ENCODE peak calls at places on chromosomes 7 and 10, in four cellular contexts. C is stimulated activated CD4-positive, alpha-beta T cell treated with anti-CD3 and anti-CD28 coated beads, Interleukin-2, amount 100 ng/mL, for 48 hours; Q is choroid plexus epithelial cell; P is activated naive CD8-positive, alpha-beta T cell treated with anti-CD3 and anti-CD28 coated beads, Interleukin-2, amount 50 U/mL, for 16 hours. R is an unnamed sample.

GRCh38 chr7:11760372-11760771 is 71.6 kb downstream of the THSD7A start:
- DNase-seq in P (no peak), Q (peak; percentile 54), C (no peak), R (no peak)

GRCh38 chr7:82865856-82866255 is 296.8 kb downstream of the PCLO start:
- DNase-seq in Q (no peak), C (no peak), P (no peak), R (no peak)

GRCh38 chr7:82044497-82045080 is 274.7 kb upstream of the HGF start:
- DNase-seq in P (no peak), Q (peak; percentile 73), C (no peak), R (peak; percentile 71)

GRCh38 chr10:116697816-116698215 is 44.5 kb downstream of the HSPA12A start:
- DNase-seq in P (no peak), Q (no peak), C (no peak), R (peak; percentile 20)

GRCh38 chr7:128985660-128986059 is 47.9 kb downstream of the IRF5 start:
- DNase-seq in Q (no peak), C (no peak), P (no peak), R (no peak)

GRCh38 chr10:110181451-110181850 is 26.0 kb upstream of the MXI1 start:
- DNase-seq in C (no peak), P (no peak), Q (no peak), R (no peak)

GRCh38 chr7:107754642-107755041 is 10.7 kb downstream of the CBLL1 start:
- DNase-seq in P (no peak), C (no peak), Q (no peak), R (no peak)

GRCh38 chr10:123614888-123615287 is 51.3 kb upstream of the GPR26 start:
- DNase-seq in P (no peak), C (peak; percentile 23), Q (peak; percentile 46), R (peak; percentile 6)

GRCh38 chr10:94038024-94038423 is 44.3 kb downstream of the PLCE1 start:
- DNase-seq in C (no peak), Q (peak; percentile 38), P (no peak), R (no peak)

GRCh38 chr7:101195884-101196283 is 5.0 kb downstream of the MOGAT3 start:
- DNase-seq in C (no peak), Q (no peak), P (no peak), R (no peak)

GRCh38 chr7:96329189-96329588 is 7.3 kb upstream of the SLC25A13 start:
- DNase-seq in Q (no peak), P (no peak), C (no peak), R (no peak)

GRCh38 chr10:96560970-96561887 is 25.6 kb downstream of the TM9SF3 start:
- DNase-seq in C (no peak), Q (peak; percentile 51), P (no peak), R (no peak)

GRCh38 chr7:128351296-128352123 is 7.8 kb upstream of the RBM28 start:
- DNase-seq in C (no peak), Q (no peak), P (no peak), R (no peak)

GRCh38 chr10:72090326-72090725 is 2.0 kb upstream of the SPOCK2 start:
- DNase-seq in C (no peak), P (no peak), Q (no peak), R (no peak)

GRCh38 chr7:45564485-45564884 is 9.7 kb upstream of the ADCY1 start:
- DNase-seq in Q (no peak), C (no peak), P (no peak), R (no peak)

GRCh38 chr7:116500071-116500853 is 724 bp downstream of the CAV2 start:
- DNase-seq in C (no peak), Q (peak; percentile 53), P (no peak), R (no peak)

GRCh38 chr7:121938429-121938996 is 65.6 kb downstream of the PTPRZ1 start:
- DNase-seq in C (no peak), P (no peak), Q (no peak), R (no peak)

GRCh38 chr7:54705436-54705835 is 53.6 kb downstream of the SEC61G start:
- DNase-seq in Q (peak; percentile 38), C (no peak), P (no peak), R (no peak)

GRCh38 chr7:118713039-118713438 is 488.5 kb downstream of the ANKRD7 start:
- DNase-seq in C (no peak), P (no peak), Q (no peak), R (no peak)

GRCh38 chr10:94403034-94403822 is 887 bp downstream of the TBC1D12 start:
- DNase-seq in C (no peak), P (no peak), Q (peak; percentile 76), R (peak; percentile 38)

GRCh38 chr10:19620867-19621266 is 195.4 kb upstream of the PLXDC2 start:
- DNase-seq in C (no peak), P (no peak), Q (peak; percentile 49), R (no peak)

GRCh38 chr10:94429049-94429707 is 26.8 kb downstream of the TBC1D12 start:
- DNase-seq in C (no peak), Q (peak; percentile 50), P (no peak), R (no peak)

GRCh38 chr10:74081192-74081803 is 69.3 kb downstream of the AP3M1 start:
- DNase-seq in C (peak; percentile 30), Q (peak; percentile 79), P (no peak), R (peak; percentile 44)

R was measured in midbrain.